ENCODE peak calls at places on chromosomes 16 and 17, in six cellular contexts. One of them, this sample, is unnamed.

GRCh38 chr17:27290916-27291598 is 2.9 kb upstream of the WSB1 start:
- DNase-seq in coronary artery: no peak
- DNase-seq in left lung: no peak
- DNase-seq in H54: no peak
- DNase-seq in NCI-H187: peak
- DNase-seq in WTC11: no peak
- DNase-seq in this sample: no peak

GRCh38 chr17:48639136-48639535 is 13.0 kb upstream of the HOXB9 start:
- DNase-seq in coronary artery: no peak
- DNase-seq in left lung: no peak
- DNase-seq in H54: no peak
- DNase-seq in NCI-H187: no peak
- DNase-seq in WTC11: no peak
- DNase-seq in this sample: no peak

GRCh38 chr16:10370096-10370726 is 15.7 kb upstream of the ATF7IP2 start:
- DNase-seq in coronary artery: no peak
- DNase-seq in left lung: no peak
- DNase-seq in H54: no peak
- DNase-seq in NCI-H187: no peak
- DNase-seq in WTC11: no peak
- DNase-seq in this sample: no peak

GRCh38 chr16:4945560-4946502 is 8.9 kb upstream of the PPL start:
- DNase-seq in coronary artery: no peak
- DNase-seq in left lung: peak
- DNase-seq in H54: peak
- DNase-seq in NCI-H187: no peak
- DNase-seq in WTC11: no peak
- DNase-seq in this sample: peak

GRCh38 chr17:55735784-55736405 is 13.2 kb upstream of the TMEM100 start:
- DNase-seq in coronary artery: no peak
- DNase-seq in left lung: no peak
- DNase-seq in H54: no peak
- DNase-seq in NCI-H187: no peak
- DNase-seq in WTC11: peak
- DNase-seq in this sample: no peak

GRCh38 chr16:84518804-84519341 is 14.4 kb upstream of the MEAK7 start:
- DNase-seq in coronary artery: no peak
- DNase-seq in left lung: no peak
- DNase-seq in H54: no peak
- DNase-seq in NCI-H187: peak
- DNase-seq in WTC11: no peak
- DNase-seq in this sample: no peak

GRCh38 chr16:11497851-11498289 is 88.8 kb downstream of the LITAF start:
- DNase-seq in coronary artery: no peak
- DNase-seq in left lung: no peak
- DNase-seq in H54: peak
- DNase-seq in NCI-H187: no peak
- DNase-seq in WTC11: no peak
- DNase-seq in this sample: peak

GRCh38 chr16:14370736-14371234 is 259.3 kb downstream of the PARN start:
- DNase-seq in coronary artery: no peak
- DNase-seq in left lung: peak
- DNase-seq in H54: no peak
- DNase-seq in NCI-H187: no peak
- DNase-seq in WTC11: no peak
- DNase-seq in this sample: no peak

GRCh38 chr17:7004398-7005253 is 7.8 kb upstream of the RNASEK start:
- DNase-seq in coronary artery: no peak
- DNase-seq in left lung: no peak
- DNase-seq in H54: peak
- DNase-seq in NCI-H187: peak
- DNase-seq in WTC11: no peak
- DNase-seq in this sample: peak

GRCh38 chr17:11144358-11145233 is 96.4 kb upstream of the SHISA6 start:
- DNase-seq in coronary artery: no peak
- DNase-seq in left lung: no peak
- DNase-seq in H54: peak
- DNase-seq in NCI-H187: no peak
- DNase-seq in WTC11: peak
- DNase-seq in this sample: peak

GRCh38 chr17:50026901-50027638 is 28.8 kb upstream of the ITGA3 start:
- DNase-seq in coronary artery: peak
- DNase-seq in left lung: peak
- DNase-seq in H54: peak
- DNase-seq in NCI-H187: peak
- DNase-seq in WTC11: peak
- DNase-seq in this sample: peak

GRCh38 chr16:23835390-23836077 is at the start of gene PRKCB:
- DNase-seq in coronary artery: no peak
- DNase-seq in left lung: peak
- DNase-seq in H54: no peak
- DNase-seq in NCI-H187: peak
- DNase-seq in WTC11: peak
- DNase-seq in this sample: peak

GRCh38 chr16:30948087-30948955 is 547 bp upstream of the ORAI3 start:
- DNase-seq in coronary artery: peak
- DNase-seq in left lung: peak
- DNase-seq in H54: peak
- DNase-seq in NCI-H187: peak
- DNase-seq in WTC11: peak
- DNase-seq in this sample: peak

GRCh38 chr16:64872101-64872500 is 249.8 kb downstream of the CDH11 start:
- DNase-seq in coronary artery: no peak
- DNase-seq in left lung: no peak
- DNase-seq in H54: no peak
- DNase-seq in NCI-H187: no peak
- DNase-seq in WTC11: no peak
- DNase-seq in this sample: no peak

GRCh38 chr17:31327534-31328526 is 6.4 kb upstream of the EVI2A start:
- DNase-seq in coronary artery: no peak
- DNase-seq in left lung: no peak
- DNase-seq in H54: no peak
- DNase-seq in NCI-H187: no peak
- DNase-seq in WTC11: no peak
- DNase-seq in this sample: no peak

GRCh38 chr17:45073414-45074070 is 12.4 kb downstream of the NMT1 start:
- DNase-seq in coronary artery: no peak
- DNase-seq in left lung: no peak
- DNase-seq in H54: no peak
- DNase-seq in NCI-H187: no peak
- DNase-seq in WTC11: no peak
- DNase-seq in this sample: peak

GRCh38 chr16:53281280-53281679 is 153.0 kb upstream of the RBL2 start:
- DNase-seq in coronary artery: no peak
- DNase-seq in left lung: no peak
- DNase-seq in H54: no peak
- DNase-seq in NCI-H187: no peak
- DNase-seq in WTC11: no peak
- DNase-seq in this sample: no peak

GRCh38 chr17:45282683-45283644 is 21.1 kb upstream of the SPATA32 start:
- DNase-seq in coronary artery: no peak
- DNase-seq in left lung: peak
- DNase-seq in H54: no peak
- DNase-seq in NCI-H187: peak
- DNase-seq in WTC11: no peak
- DNase-seq in this sample: no peak

GRCh38 chr16:84677849-84678248 is 22.0 kb upstream of the USP10 start:
- DNase-seq in coronary artery: no peak
- DNase-seq in left lung: no peak
- DNase-seq in H54: no peak
- DNase-seq in NCI-H187: no peak
- DNase-seq in WTC11: no peak
- DNase-seq in this sample: peak

GRCh38 chr17:3732171-3732570 is 8.5 kb downstream of the HASPIN start:
- DNase-seq in coronary artery: no peak
- DNase-seq in left lung: no peak
- DNase-seq in H54: no peak
- DNase-seq in NCI-H187: no peak
- DNase-seq in WTC11: no peak
- DNase-seq in this sample: peak

GRCh38 chr17:2594657-2595085 is 1.2 kb downstream of the PAFAH1B1 start:
- DNase-seq in coronary artery: no peak
- DNase-seq in left lung: no peak
- DNase-seq in H54: no peak
- DNase-seq in NCI-H187: no peak
- DNase-seq in WTC11: no peak
- DNase-seq in this sample: no peak

GRCh38 chr17:57255182-57255775 is 1.0 kb upstream of the MSI2 start:
- DNase-seq in coronary artery: no peak
- DNase-seq in left lung: no peak
- DNase-seq in H54: no peak
- DNase-seq in NCI-H187: no peak
- DNase-seq in WTC11: no peak
- DNase-seq in this sample: no peak

GRCh38 chr16:87538594-87538993 is 45.8 kb upstream of the ZCCHC14 start:
- DNase-seq in coronary artery: no peak
- DNase-seq in left lung: no peak
- DNase-seq in H54: no peak
- DNase-seq in NCI-H187: no peak
- DNase-seq in WTC11: no peak
- DNase-seq in this sample: no peak

GRCh38 chr17:79162012-79162577 is 87.5 kb downstream of the ENGASE start:
- DNase-seq in coronary artery: no peak
- DNase-seq in left lung: no peak
- DNase-seq in H54: no peak
- DNase-seq in NCI-H187: no peak
- DNase-seq in WTC11: no peak
- DNase-seq in this sample: no peak

GRCh38 chr16:89505204-89506112 is 2.7 kb upstream of the SPG7 start:
- DNase-seq in coronary artery: peak
- DNase-seq in left lung: peak
- DNase-seq in H54: peak
- DNase-seq in NCI-H187: no peak
- DNase-seq in WTC11: no peak
- DNase-seq in this sample: no peak

GRCh38 chr17:80984749-80985148 is 6.9 kb upstream of the CHMP6 start:
- DNase-seq in coronary artery: no peak
- DNase-seq in left lung: no peak
- DNase-seq in H54: peak
- DNase-seq in NCI-H187: no peak
- DNase-seq in WTC11: peak
- DNase-seq in this sample: peak

GRCh38 chr17:30969989-30970680 is 704 bp upstream of the RNF135 start:
- DNase-seq in coronary artery: no peak
- DNase-seq in left lung: no peak
- DNase-seq in H54: no peak
- DNase-seq in NCI-H187: peak
- DNase-seq in WTC11: peak
- DNase-seq in this sample: peak

GRCh38 chr17:16275024-16275423 is 58.0 kb downstream of the PIGL start:
- DNase-seq in coronary artery: no peak
- DNase-seq in left lung: no peak
- DNase-seq in H54: no peak
- DNase-seq in NCI-H187: no peak
- DNase-seq in WTC11: no peak
- DNase-seq in this sample: no peak

GRCh38 chr17:38455288-38455915 is 27.1 kb downstream of the ARHGAP23 start:
- DNase-seq in coronary artery: no peak
- DNase-seq in left lung: no peak
- DNase-seq in H54: no peak
- DNase-seq in NCI-H187: no peak
- DNase-seq in WTC11: no peak
- DNase-seq in this sample: peak

GRCh38 chr17:3893003-3893719 is at the start of gene CAMKK1:
- DNase-seq in coronary artery: peak
- DNase-seq in left lung: peak
- DNase-seq in H54: peak
- DNase-seq in NCI-H187: peak
- DNase-seq in WTC11: peak
- DNase-seq in this sample: peak

GRCh38 chr16:75535211-75535843 is 581 bp downstream of the CHST5 start:
- DNase-seq in coronary artery: no peak
- DNase-seq in left lung: no peak
- DNase-seq in H54: no peak
- DNase-seq in NCI-H187: no peak
- DNase-seq in WTC11: no peak
- DNase-seq in this sample: no peak

GRCh38 chr17:82985973-82986372 is 93.4 kb upstream of the METRNL start:
- DNase-seq in coronary artery: no peak
- DNase-seq in left lung: no peak
- DNase-seq in H54: no peak
- DNase-seq in NCI-H187: no peak
- DNase-seq in WTC11: peak
- DNase-seq in this sample: peak

GRCh38 chr16:85393674-85394510 is 219.2 kb upstream of the GSE1 start:
- DNase-seq in coronary artery: no peak
- DNase-seq in left lung: peak
- DNase-seq in H54: no peak
- DNase-seq in NCI-H187: no peak
- DNase-seq in WTC11: peak
- DNase-seq in this sample: peak

GRCh38 chr17:43126911-43127290 is 1.7 kb upstream of the BRCA1 start:
- DNase-seq in coronary artery: no peak
- DNase-seq in left lung: peak
- DNase-seq in H54: no peak
- DNase-seq in NCI-H187: no peak
- DNase-seq in WTC11: no peak
- DNase-seq in this sample: peak

GRCh38 chr16:30605148-30605547 is 5.0 kb downstream of the ZNF689 start:
- DNase-seq in coronary artery: no peak
- DNase-seq in left lung: peak
- DNase-seq in H54: no peak
- DNase-seq in NCI-H187: no peak
- DNase-seq in WTC11: no peak
- DNase-seq in this sample: no peak

GRCh38 chr16:23420011-23420410 is 33.0 kb downstream of the COG7 start:
- DNase-seq in coronary artery: no peak
- DNase-seq in left lung: no peak
- DNase-seq in H54: no peak
- DNase-seq in NCI-H187: no peak
- DNase-seq in WTC11: no peak
- DNase-seq in this sample: no peak

GRCh38 chr16:54285414-54286066 is 1.0 kb downstream of the IRX3 start:
- DNase-seq in coronary artery: no peak
- DNase-seq in left lung: peak
- DNase-seq in H54: peak
- DNase-seq in NCI-H187: no peak
- DNase-seq in WTC11: peak
- DNase-seq in this sample: peak

GRCh38 chr16:89308391-89309333 is 91.2 kb downstream of the ZNF778 start:
- DNase-seq in coronary artery: no peak
- DNase-seq in left lung: peak
- DNase-seq in H54: no peak
- DNase-seq in NCI-H187: no peak
- DNase-seq in WTC11: peak
- DNase-seq in this sample: peak

GRCh38 chr17:28865946-28866752 is 11.3 kb downstream of the ERAL1 start:
- DNase-seq in coronary artery: no peak
- DNase-seq in left lung: peak
- DNase-seq in H54: no peak
- DNase-seq in NCI-H187: no peak
- DNase-seq in WTC11: no peak
- DNase-seq in this sample: no peak

GRCh38 chr17:46020023-46020735 is 21.1 kb downstream of the STH start:
- DNase-seq in coronary artery: no peak
- DNase-seq in left lung: no peak
- DNase-seq in H54: no peak
- DNase-seq in NCI-H187: no peak
- DNase-seq in WTC11: no peak
- DNase-seq in this sample: no peak

This sample was measured in ELF-1.